ENCODE peak calls at places on chromosomes 3 and 15, in nine cellular contexts. One of them, this sample, is unnamed.

GRCh38 chr3:169542347-169542751 is 121.2 kb downstream of the MECOM start:
- DNase-seq in frontal cortex: no peak
- DNase-seq in hypothalamus: no peak
- DNase-seq in activated CD4-positive, alpha-beta T cell treated with anti-CD3 and anti-CD28 coated beads for 36 hours: no peak
- DNase-seq in epithelial cell of prostate: no peak
- DNase-seq in mesothelial cell of epicardium: no peak
- DNase-seq in HuH-7: no peak
- DNase-seq in mucosa of descending colon: no peak
- DNase-seq in stimulated activated CD4-positive, alpha-beta T cell treated with anti-CD3 and anti-CD28 coated beads, Interleukin-1b, Interleukin-23, amount 100 ng/mL, for 4 hours: no peak
- DNase-seq in this sample: no peak

GRCh38 chr15:74780983-74781672 is 752 bp upstream of the CSK start:
- DNase-seq in stimulated activated CD4-positive, alpha-beta T cell treated with anti-CD3 and anti-CD28 coated beads, Interleukin-1b, Interleukin-23, amount 100 ng/mL, for 4 hours: no peak
- DNase-seq in mucosa of descending colon: no peak
- DNase-seq in epithelial cell of prostate: no peak
- DNase-seq in mesothelial cell of epicardium: no peak
- DNase-seq in frontal cortex: no peak
- DNase-seq in HuH-7: peak; percentile 64
- DNase-seq in activated CD4-positive, alpha-beta T cell treated with anti-CD3 and anti-CD28 coated beads for 36 hours: peak; percentile 72
- DNase-seq in hypothalamus: no peak
- DNase-seq in this sample: no peak

GRCh38 chr3:114223146-114223545 is 14.2 kb downstream of the ZNF80 start:
- DNase-seq in frontal cortex: no peak
- DNase-seq in activated CD4-positive, alpha-beta T cell treated with anti-CD3 and anti-CD28 coated beads for 36 hours: no peak
- DNase-seq in HuH-7: no peak
- DNase-seq in hypothalamus: no peak
- DNase-seq in mucosa of descending colon: no peak
- DNase-seq in stimulated activated CD4-positive, alpha-beta T cell treated with anti-CD3 and anti-CD28 coated beads, Interleukin-1b, Interleukin-23, amount 100 ng/mL, for 4 hours: no peak
- DNase-seq in epithelial cell of prostate: no peak
- DNase-seq in mesothelial cell of epicardium: no peak
- DNase-seq in this sample: no peak

GRCh38 chr3:161348791-161349400 is 22.4 kb downstream of the SPTSSB start:
- DNase-seq in activated CD4-positive, alpha-beta T cell treated with anti-CD3 and anti-CD28 coated beads for 36 hours: no peak
- DNase-seq in hypothalamus: no peak
- DNase-seq in mesothelial cell of epicardium: no peak
- DNase-seq in epithelial cell of prostate: no peak
- DNase-seq in frontal cortex: no peak
- DNase-seq in HuH-7: no peak
- DNase-seq in stimulated activated CD4-positive, alpha-beta T cell treated with anti-CD3 and anti-CD28 coated beads, Interleukin-1b, Interleukin-23, amount 100 ng/mL, for 4 hours: no peak
- DNase-seq in mucosa of descending colon: no peak
- DNase-seq in this sample: no peak

GRCh38 chr3:76943058-76943457 is 96.8 kb upstream of the ROBO2 start:
- DNase-seq in hypothalamus: no peak
- DNase-seq in HuH-7: peak; percentile 23
- DNase-seq in activated CD4-positive, alpha-beta T cell treated with anti-CD3 and anti-CD28 coated beads for 36 hours: no peak
- DNase-seq in mesothelial cell of epicardium: no peak
- DNase-seq in mucosa of descending colon: no peak
- DNase-seq in epithelial cell of prostate: no peak
- DNase-seq in frontal cortex: no peak
- DNase-seq in stimulated activated CD4-positive, alpha-beta T cell treated with anti-CD3 and anti-CD28 coated beads, Interleukin-1b, Interleukin-23, amount 100 ng/mL, for 4 hours: no peak
- DNase-seq in this sample: no peak

GRCh38 chr3:54353547-54354339 is 231.4 kb downstream of the CACNA2D3 start:
- DNase-seq in hypothalamus: no peak
- DNase-seq in mucosa of descending colon: no peak
- DNase-seq in stimulated activated CD4-positive, alpha-beta T cell treated with anti-CD3 and anti-CD28 coated beads, Interleukin-1b, Interleukin-23, amount 100 ng/mL, for 4 hours: no peak
- DNase-seq in epithelial cell of prostate: no peak
- DNase-seq in HuH-7: no peak
- DNase-seq in activated CD4-positive, alpha-beta T cell treated with anti-CD3 and anti-CD28 coated beads for 36 hours: no peak
- DNase-seq in mesothelial cell of epicardium: no peak
- DNase-seq in frontal cortex: no peak
- DNase-seq in this sample: no peak

GRCh38 chr3:175009294-175009693 is 150.2 kb downstream of the NAALADL2 start:
- DNase-seq in activated CD4-positive, alpha-beta T cell treated with anti-CD3 and anti-CD28 coated beads for 36 hours: no peak
- DNase-seq in mesothelial cell of epicardium: no peak
- DNase-seq in mucosa of descending colon: no peak
- DNase-seq in HuH-7: no peak
- DNase-seq in frontal cortex: no peak
- DNase-seq in epithelial cell of prostate: no peak
- DNase-seq in hypothalamus: no peak
- DNase-seq in stimulated activated CD4-positive, alpha-beta T cell treated with anti-CD3 and anti-CD28 coated beads, Interleukin-1b, Interleukin-23, amount 100 ng/mL, for 4 hours: no peak
- DNase-seq in this sample: no peak

GRCh38 chr3:194952882-194953281 is 267.2 kb downstream of the FAM43A start:
- DNase-seq in mucosa of descending colon: no peak
- DNase-seq in stimulated activated CD4-positive, alpha-beta T cell treated with anti-CD3 and anti-CD28 coated beads, Interleukin-1b, Interleukin-23, amount 100 ng/mL, for 4 hours: no peak
- DNase-seq in frontal cortex: no peak
- DNase-seq in activated CD4-positive, alpha-beta T cell treated with anti-CD3 and anti-CD28 coated beads for 36 hours: no peak
- DNase-seq in mesothelial cell of epicardium: no peak
- DNase-seq in epithelial cell of prostate: no peak
- DNase-seq in HuH-7: peak; percentile 60
- DNase-seq in hypothalamus: no peak
- DNase-seq in this sample: no peak

GRCh38 chr15:75775296-75776074 is 62.8 kb upstream of the CSPG4 start:
- DNase-seq in stimulated activated CD4-positive, alpha-beta T cell treated with anti-CD3 and anti-CD28 coated beads, Interleukin-1b, Interleukin-23, amount 100 ng/mL, for 4 hours: no peak
- DNase-seq in hypothalamus: no peak
- DNase-seq in HuH-7: peak; percentile 44
- DNase-seq in mesothelial cell of epicardium: no peak
- DNase-seq in activated CD4-positive, alpha-beta T cell treated with anti-CD3 and anti-CD28 coated beads for 36 hours: no peak
- DNase-seq in frontal cortex: no peak
- DNase-seq in mucosa of descending colon: no peak
- DNase-seq in epithelial cell of prostate: no peak
- DNase-seq in this sample: no peak

GRCh38 chr15:48645558-48646330 is at the start of gene FBN1:
- DNase-seq in mesothelial cell of epicardium: peak; percentile 47
- DNase-seq in HuH-7: peak; percentile 53
- DNase-seq in frontal cortex: peak; percentile 74
- DNase-seq in hypothalamus: peak; percentile 86
- DNase-seq in mucosa of descending colon: peak; percentile 36
- DNase-seq in activated CD4-positive, alpha-beta T cell treated with anti-CD3 and anti-CD28 coated beads for 36 hours: peak; percentile 46
- DNase-seq in stimulated activated CD4-positive, alpha-beta T cell treated with anti-CD3 and anti-CD28 coated beads, Interleukin-1b, Interleukin-23, amount 100 ng/mL, for 4 hours: no peak
- DNase-seq in epithelial cell of prostate: no peak
- DNase-seq in this sample: peak; percentile 83

GRCh38 chr3:40992023-40992422 is 207.3 kb upstream of the CTNNB1 start:
- DNase-seq in epithelial cell of prostate: peak; percentile 48
- DNase-seq in hypothalamus: no peak
- DNase-seq in mucosa of descending colon: no peak
- DNase-seq in activated CD4-positive, alpha-beta T cell treated with anti-CD3 and anti-CD28 coated beads for 36 hours: no peak
- DNase-seq in HuH-7: no peak
- DNase-seq in frontal cortex: no peak
- DNase-seq in mesothelial cell of epicardium: no peak
- DNase-seq in stimulated activated CD4-positive, alpha-beta T cell treated with anti-CD3 and anti-CD28 coated beads, Interleukin-1b, Interleukin-23, amount 100 ng/mL, for 4 hours: no peak
- DNase-seq in this sample: no peak

GRCh38 chr15:37586976-37587375 is 347.5 kb upstream of the TMCO5A start:
- DNase-seq in mesothelial cell of epicardium: no peak
- DNase-seq in epithelial cell of prostate: no peak
- DNase-seq in hypothalamus: no peak
- DNase-seq in mucosa of descending colon: no peak
- DNase-seq in activated CD4-positive, alpha-beta T cell treated with anti-CD3 and anti-CD28 coated beads for 36 hours: no peak
- DNase-seq in stimulated activated CD4-positive, alpha-beta T cell treated with anti-CD3 and anti-CD28 coated beads, Interleukin-1b, Interleukin-23, amount 100 ng/mL, for 4 hours: no peak
- DNase-seq in frontal cortex: no peak
- DNase-seq in HuH-7: peak; percentile 14
- DNase-seq in this sample: no peak

GRCh38 chr3:22322861-22323260 is 571.9 kb upstream of the ZNF385D start:
- DNase-seq in HuH-7: no peak
- DNase-seq in stimulated activated CD4-positive, alpha-beta T cell treated with anti-CD3 and anti-CD28 coated beads, Interleukin-1b, Interleukin-23, amount 100 ng/mL, for 4 hours: no peak
- DNase-seq in epithelial cell of prostate: no peak
- DNase-seq in mucosa of descending colon: no peak
- DNase-seq in hypothalamus: no peak
- DNase-seq in activated CD4-positive, alpha-beta T cell treated with anti-CD3 and anti-CD28 coated beads for 36 hours: no peak
- DNase-seq in mesothelial cell of epicardium: no peak
- DNase-seq in frontal cortex: no peak
- DNase-seq in this sample: no peak

GRCh38 chr15:25247418-25248030 is 191.3 kb downstream of the UBE3A start:
- DNase-seq in mucosa of descending colon: peak; percentile 4
- DNase-seq in activated CD4-positive, alpha-beta T cell treated with anti-CD3 and anti-CD28 coated beads for 36 hours: no peak
- DNase-seq in epithelial cell of prostate: no peak
- DNase-seq in hypothalamus: no peak
- DNase-seq in stimulated activated CD4-positive, alpha-beta T cell treated with anti-CD3 and anti-CD28 coated beads, Interleukin-1b, Interleukin-23, amount 100 ng/mL, for 4 hours: no peak
- DNase-seq in mesothelial cell of epicardium: peak; percentile 10
- DNase-seq in HuH-7: no peak
- DNase-seq in frontal cortex: no peak
- DNase-seq in this sample: no peak

GRCh38 chr3:55795736-55796135 is 308.6 kb upstream of the WNT5A start:
- DNase-seq in frontal cortex: no peak
- DNase-seq in stimulated activated CD4-positive, alpha-beta T cell treated with anti-CD3 and anti-CD28 coated beads, Interleukin-1b, Interleukin-23, amount 100 ng/mL, for 4 hours: no peak
- DNase-seq in mesothelial cell of epicardium: no peak
- DNase-seq in epithelial cell of prostate: peak; percentile 12
- DNase-seq in hypothalamus: no peak
- DNase-seq in HuH-7: no peak
- DNase-seq in activated CD4-positive, alpha-beta T cell treated with anti-CD3 and anti-CD28 coated beads for 36 hours: no peak
- DNase-seq in mucosa of descending colon: no peak
- DNase-seq in this sample: no peak